ENCODE peak calls at places on chromosome 15, in six cellular contexts. I is right atrium auricular region, C is pancreas, F is upper lobe of right lung, O is mesenchymal stem cell, P is suprapubic skin. X is an unnamed sample. For H3K4me1, the result is how much of the 10 kb centered on the place peaks cover.

GRCh38 chr15:69305204-69305931 is 6.7 kb downstream of the PAQR5 start:
- DNase-seq in P (no peak), I (no peak), F (peak), C (peak), O (peak), X (peak)

GRCh38 chr15:85872125-85872524 is 77.4 kb upstream of the KLHL25 start:
- DNase-seq in O (no peak), F (no peak), I (no peak), P (no peak), C (no peak), X (no peak)

GRCh38 chr15:64947211-64947610 is 35.5 kb downstream of the ANKDD1A start:
- DNase-seq in F (no peak), I (no peak), C (no peak), P (peak), O (no peak), X (no peak)

GRCh38 chr15:79283252-79284048 is 928 bp downstream of the ANKRD34C start:
- DNase-seq in O (peak), C (peak), I (no peak), P (no peak), F (peak), X (peak)

GRCh38 chr15:39556461-39556860 is 24.4 kb upstream of the THBS1 start:
- DNase-seq in O (no peak), F (no peak), P (no peak), I (peak), C (no peak), X (no peak)

GRCh38 chr15:62464705-62465104 is 299.6 kb upstream of the C2CD4B start:
- DNase-seq in I (no peak), O (no peak), P (no peak), F (no peak), C (no peak), X (no peak)

GRCh38 chr15:76334438-76335004 is 2.1 kb upstream of the ISL2 start:
- DNase-seq in P (no peak), F (no peak), C (no peak), O (no peak), I (no peak), X (no peak)

GRCh38 chr15:79431636-79432344 is at the start of gene MINAR1:
- DNase-seq in O (peak), P (no peak), I (no peak), F (no peak), C (peak), X (peak)

GRCh38 chr15:76514292-76514691 is 177.7 kb downstream of the ISL2 start:
- DNase-seq in I (no peak), F (no peak), P (no peak), O (no peak), C (no peak), X (peak)

GRCh38 chr15:88166330-88166993 is 90.1 kb downstream of the NTRK3 start:
- DNase-seq in F (no peak), O (peak), P (no peak), C (no peak), I (no peak), X (peak)

GRCh38 chr15:51310064-51310463 is 28.3 kb downstream of the CYP19A1 start:
- DNase-seq in O (no peak), I (peak), C (no peak), F (no peak), P (no peak), X (no peak)

GRCh38 chr15:54519577-54519976 is 541.3 kb downstream of the UNC13C start:
- DNase-seq in F (no peak), O (no peak), C (no peak), P (no peak), I (no peak), X (no peak)

GRCh38 chr15:38536201-38536676 is 28.4 kb downstream of the RASGRP1 start:
- DNase-seq in C (peak), O (peak), I (peak), P (no peak), F (no peak), X (no peak)

GRCh38 chr15:101315736-101316135 is 20.7 kb upstream of the SNRPA1 start:
- DNase-seq in O (no peak), I (no peak), C (no peak), P (peak), F (peak), X (no peak)

GRCh38 chr15:81239190-81239589 is 42.5 kb downstream of the IL16 start:
- DNase-seq in C (no peak), P (no peak), O (no peak), F (no peak), I (no peak), X (no peak)

GRCh38 chr15:89823836-89824606 is 9.4 kb upstream of the ANPEP start:
- DNase-seq in I (no peak), O (no peak), F (peak), C (no peak), P (no peak), X (no peak)

GRCh38 chr15:42373936-42374335 is 14.6 kb downstream of the CAPN3 start:
- DNase-seq in P (no peak), C (no peak), O (no peak), I (no peak), F (no peak), X (no peak)

GRCh38 chr15:95148183-95148582 is 916.8 kb downstream of the MCTP2 start:
- DNase-seq in C (no peak), P (no peak), I (no peak), O (no peak), F (no peak), X (no peak)

GRCh38 chr15:51363391-51363790 is 21.9 kb downstream of the GLDN start:
- DNase-seq in F (no peak), P (no peak), I (no peak), C (no peak), O (no peak), X (no peak)

GRCh38 chr15:94671845-94672524 is 440.6 kb downstream of the MCTP2 start:
- DNase-seq in P (no peak), C (no peak), F (no peak), I (no peak), O (peak), X (peak)

GRCh38 chr15:60477991-60478632 is 830 bp downstream of the ICE2 start:
- DNase-seq in O (peak), I (no peak), C (no peak), P (no peak), F (no peak), X (peak)

GRCh38 chr15:51846463-51847230 is 17.2 kb downstream of the TMOD3 start:
- DNase-seq in F (no peak), C (no peak), I (no peak), P (no peak), O (peak), X (no peak)

GRCh38 chr15:74201656-74202420 is 749 bp downstream of the STRA6 start:
- DNase-seq in O (peak), F (no peak), I (no peak), C (no peak), P (no peak), X (no peak)

GRCh38 chr15:56805466-56806146 is 72.3 kb upstream of the ZNF280D start:
- DNase-seq in O (peak), P (no peak), C (no peak), I (peak), F (no peak), X (peak)

GRCh38 chr15:50880651-50881114 is 27.8 kb upstream of the AP4E1 start:
- DNase-seq in C (no peak), I (no peak), P (no peak), O (peak), F (no peak), X (no peak)

GRCh38 chr15:73922186-73923151 is 3.8 kb upstream of the LOXL1 start:
- DNase-seq in C (no peak), I (no peak), F (no peak), O (peak), P (no peak), X (peak)

GRCh38 chr15:62883938-62884479 is 158.5 kb upstream of the TPM1 start:
- DNase-seq in I (no peak), F (no peak), P (no peak), C (no peak), O (no peak), X (no peak)

GRCh38 chr15:69897471-69898237 is 200.1 kb downstream of the TLE3 start:
- DNase-seq in C (no peak), O (no peak), I (peak), P (no peak), F (no peak), X (no peak)

GRCh38 chr15:71687902-71688508 is 122.3 kb upstream of the NR2E3 start:
- DNase-seq in F (no peak), P (no peak), O (no peak), I (no peak), C (no peak), X (no peak)
- H3K4me1 ChIP-seq in F (under half), P (under half), O (under half), I (under half), C (under half), X (under half)

GRCh38 chr15:78069630-78070029 is 7.9 kb downstream of the TBC1D2B start:
- DNase-seq in P (no peak), O (peak), F (no peak), I (no peak), C (no peak), X (no peak)
- H3K4me1 ChIP-seq in P (half or more), O (under half), F (half or more), I (under half), C (under half), X (half or more)

GRCh38 chr15:37057831-37058230 is 42.5 kb downstream of the MEIS2 start:
- DNase-seq in C (no peak), O (no peak), F (no peak), P (no peak), I (no peak), X (no peak)
- H3K4me1 ChIP-seq in C (under half), O (under half), F (under half), P (under half), I (under half), X (under half)

GRCh38 chr15:58552505-58553364 is 120.9 kb downstream of the LIPC start:
- DNase-seq in F (no peak), I (peak), P (no peak), O (no peak), C (no peak), X (no peak)
- H3K4me1 ChIP-seq in F (under half), I (under half), P (under half), O (under half), C (under half), X (under half)

DNA sequence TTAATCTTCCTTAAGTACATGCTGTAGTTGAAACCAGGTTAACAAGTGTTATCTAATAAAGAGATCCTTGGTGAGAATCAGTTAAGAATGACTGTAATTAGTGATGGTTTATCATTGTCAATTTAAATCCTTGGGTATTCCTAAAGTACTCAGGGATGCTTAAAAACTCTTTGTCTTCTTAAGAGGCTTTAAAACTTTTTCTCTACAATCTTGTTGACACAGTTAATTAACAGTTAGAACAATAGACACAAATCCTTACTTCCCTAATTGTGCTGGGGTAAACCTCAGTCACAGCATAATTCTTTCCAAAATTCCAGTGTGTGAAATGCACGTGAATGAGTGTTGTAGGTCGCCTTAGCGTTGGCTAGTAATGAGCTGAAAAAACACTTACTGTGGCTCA is 147.9 kb upstream of the RGMA start:
- DNase-seq in O (no peak), F (no peak), P (no peak), I (no peak), C (no peak), X (no peak)
- H3K4me1 ChIP-seq in O (under half), F (under half), P (under half), I (under half), C (under half), X (under half)

DNA sequence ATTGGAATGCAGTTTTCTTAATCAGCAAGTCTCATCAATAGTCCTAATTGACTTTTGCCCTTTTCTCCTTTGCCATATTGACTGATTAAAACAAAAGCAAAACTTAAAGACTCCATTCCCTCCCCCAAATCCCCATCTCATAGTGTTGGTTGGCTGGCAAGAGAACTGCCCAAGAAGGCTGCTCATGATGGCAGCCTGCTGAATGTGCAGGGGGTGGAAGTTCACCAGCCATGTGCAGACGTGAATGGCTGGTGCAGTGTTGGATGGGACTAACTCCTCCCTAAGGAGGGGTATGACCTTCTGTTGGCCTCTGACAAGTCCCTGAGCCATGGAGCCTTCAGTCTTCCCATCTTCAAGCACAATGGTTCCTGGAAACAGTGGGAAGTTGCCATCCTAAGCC is 7.0 kb downstream of the SMAD3 start:
- DNase-seq in F (no peak), I (no peak), O (no peak), C (no peak), P (no peak), X (no peak)
- H3K4me1 ChIP-seq in F (half or more), I (under half), O (under half), C (under half), P (half or more), X (half or more)

GRCh38 chr15:28132524-28133275 is 33.6 kb upstream of the OCA2 start:
- DNase-seq in P (no peak), F (no peak), C (no peak), I (peak), O (peak), X (no peak)
- H3K4me1 ChIP-seq in P (under half), F (under half), C (under half), I (under half), O (under half), X (under half)

GRCh38 chr15:68192804-68193521 is 12.2 kb downstream of the CALML4 start:
- DNase-seq in F (no peak), C (no peak), P (no peak), O (no peak), I (no peak), X (peak)

GRCh38 chr15:68196445-68197169 is 8.5 kb downstream of the CALML4 start:
- DNase-seq in O (no peak), F (no peak), C (no peak), I (no peak), P (no peak), X (no peak)

GRCh38 chr15:68197661-68198437 is 7.3 kb downstream of the CALML4 start:
- DNase-seq in I (no peak), O (no peak), F (no peak), P (no peak), C (no peak), X (no peak)

GRCh38 chr15:68197170-68197492 is 8.0 kb downstream of the CALML4 start:
- DNase-seq in C (no peak), I (no peak), F (no peak), O (no peak), P (no peak), X (no peak)

GRCh38 chr15:68195336-68196112 is 9.6 kb downstream of the CALML4 start:
- DNase-seq in O (no peak), P (no peak), C (no peak), F (no peak), I (no peak), X (no peak)
- H3K4me1 ChIP-seq in O (under half), P (under half), C (under half), F (under half), I (under half), X (under half)

GRCh38 chr15:49737138-49737537 is 116.3 kb downstream of the DTWD1 start:
- DNase-seq in P (no peak), O (no peak), I (no peak), F (no peak), C (no peak), X (no peak)
- H3K4me1 ChIP-seq in P (under half), O (under half), I (under half), F (under half), C (under half), X (under half)

DNA sequence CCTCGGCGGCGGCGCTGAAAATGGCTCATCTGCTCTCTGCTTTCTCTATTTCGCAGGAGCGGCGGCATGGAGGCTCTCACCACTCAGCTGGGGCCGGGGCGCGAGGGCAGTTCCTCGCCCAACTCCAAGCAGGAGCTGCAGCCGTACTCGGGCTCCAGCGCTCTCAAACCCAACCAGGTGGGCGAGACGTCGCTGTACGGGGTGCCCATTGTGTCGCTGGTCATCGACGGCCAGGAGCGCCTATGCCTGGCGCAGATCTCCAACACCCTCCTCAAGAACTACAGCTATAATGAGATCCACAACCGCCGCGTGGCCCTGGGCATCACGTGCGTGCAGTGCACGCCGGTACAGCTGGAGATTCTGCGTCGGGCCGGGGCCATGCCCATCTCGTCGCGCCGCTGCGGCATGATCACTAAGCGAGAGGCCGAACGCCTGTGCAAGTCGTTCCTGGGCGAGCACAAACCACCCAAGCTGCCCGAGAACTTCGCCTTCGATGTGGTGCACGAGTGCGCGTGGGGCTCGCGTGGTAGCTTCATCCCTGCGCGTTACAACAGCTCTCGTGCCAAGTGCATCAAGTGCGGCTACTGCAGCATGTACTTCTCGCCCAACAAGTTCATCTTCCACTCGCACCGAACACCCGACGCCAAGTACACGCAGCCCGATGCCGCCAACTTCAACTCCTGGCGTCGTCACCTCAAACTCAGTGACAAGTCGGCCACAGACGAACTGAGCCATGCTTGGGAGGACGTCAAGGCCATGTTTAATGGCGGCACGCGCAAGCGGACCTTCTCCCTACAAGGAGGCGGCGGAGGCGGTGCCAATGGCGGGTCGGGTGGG is 789 bp downstream of the SKOR1 start:
- DNase-seq in P (no peak), O (no peak), I (no peak), C (no peak), F (no peak), X (no peak)
- H3K4me1 ChIP-seq in P (half or more), O (under half), I (under half), C (under half), F (under half), X (under half)